ENCODE peak calls at places on chromosome 12, in eight cellular contexts. B is heart right ventricle; U is PC-3; C is suprapubic skin; H is ovary; M is CD4-positive, alpha-beta T cell; S is PC-9; A is RWPE1. N is an unnamed sample.

GRCh38 chr12:15522574-15523187 is 200.4 kb downstream of the PTPRO start:
- DNase-seq in B (no peak), U (peak), C (no peak), H (no peak), M (no peak), S (peak), A (peak), N (no peak)

GRCh38 chr12:94792690-94793089 is 142.3 kb upstream of the TMCC3 start:
- DNase-seq in B (no peak), U (no peak), C (no peak), H (peak), M (no peak), S (no peak), A (no peak), N (no peak)

GRCh38 chr12:15627995-15628945 is 160.9 kb downstream of the EPS8 start:
- DNase-seq in B (no peak), U (no peak), C (no peak), H (no peak), M (no peak), S (no peak), A (no peak), N (no peak)

GRCh38 chr12:107134558-107134957 is 41.2 kb upstream of the CRY1 start:
- DNase-seq in B (no peak), U (peak), C (no peak), H (no peak), M (peak), S (peak), A (no peak), N (no peak)

GRCh38 chr12:110281549-110282342 is 699 bp downstream of the ATP2A2 start:
- DNase-seq in B (peak), U (peak), C (peak), H (no peak), M (peak), S (peak), A (peak), N (no peak)

GRCh38 chr12:54349031-54349430 is 15.3 kb downstream of the GPR84 start:
- DNase-seq in B (no peak), U (no peak), C (no peak), H (no peak), M (no peak), S (no peak), A (no peak), N (no peak)

GRCh38 chr12:75208851-75209781 is 523 bp downstream of the KCNC2 start:
- DNase-seq in B (no peak), U (no peak), C (no peak), H (peak), M (no peak), S (no peak), A (peak), N (peak)

GRCh38 chr12:64412458-64412857 is 8.3 kb downstream of the XPOT start:
- DNase-seq in B (no peak), U (no peak), C (no peak), H (no peak), M (no peak), S (no peak), A (no peak), N (no peak)

GRCh38 chr12:43306066-43306465 is 245.9 kb downstream of the ADAMTS20 start:
- DNase-seq in B (no peak), U (peak), C (no peak), H (no peak), M (no peak), S (peak), A (peak), N (peak)

GRCh38 chr12:64566882-64567517 is 43.3 kb upstream of the RASSF3 start:
- DNase-seq in B (no peak), U (no peak), C (no peak), H (no peak), M (no peak), S (no peak), A (no peak), N (no peak)

GRCh38 chr12:71731439-71732356 is 23.0 kb upstream of the RAB21 start:
- DNase-seq in B (no peak), U (peak), C (no peak), H (no peak), M (no peak), S (no peak), A (no peak), N (no peak)

GRCh38 chr12:117100251-117100650 is 1.0 kb upstream of the TESC start:
- DNase-seq in B (no peak), U (peak), C (no peak), H (no peak), M (no peak), S (no peak), A (no peak), N (no peak)

GRCh38 chr12:17661250-17661649 is 428.7 kb downstream of the RERGL start:
- DNase-seq in B (no peak), U (peak), C (no peak), H (no peak), M (no peak), S (no peak), A (no peak), N (no peak)

DNA sequence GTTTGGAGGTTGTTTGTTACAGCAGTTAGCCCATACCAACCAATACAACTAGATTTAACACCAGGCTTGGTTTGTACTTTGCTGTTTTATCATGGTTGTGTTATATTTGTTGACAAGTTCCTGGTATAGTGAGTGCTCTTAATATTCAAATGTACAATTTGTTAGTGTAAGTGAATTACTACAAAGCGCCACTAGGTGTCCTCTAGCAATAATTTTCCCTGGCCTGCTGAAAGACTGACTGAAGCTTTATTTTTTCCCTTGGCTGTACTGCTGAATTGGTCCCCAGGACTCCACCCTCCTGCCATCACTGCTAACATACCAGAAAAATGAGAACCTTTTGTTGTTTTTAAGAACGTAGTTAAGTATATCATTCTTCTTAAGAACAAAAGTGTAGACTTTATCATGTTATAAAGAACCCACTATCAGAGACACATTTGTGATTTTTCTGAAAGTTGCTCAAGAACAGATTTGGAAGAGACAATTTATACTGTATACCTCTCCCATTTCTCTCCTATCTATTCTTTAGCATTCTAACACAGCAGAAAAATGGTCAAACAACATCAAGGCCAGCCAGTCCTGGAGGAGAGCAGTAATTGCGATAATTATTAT is 75.3 kb upstream of the FAR2 start:
- DNase-seq in B (no peak), U (peak), C (no peak), H (no peak), M (no peak), S (peak), A (peak), N (peak)
- H3K27ac ChIP-seq in B (no peak), U (peak), C (no peak), H (no peak), M (no peak), S (no peak), A (no peak), N (no peak)

DNA sequence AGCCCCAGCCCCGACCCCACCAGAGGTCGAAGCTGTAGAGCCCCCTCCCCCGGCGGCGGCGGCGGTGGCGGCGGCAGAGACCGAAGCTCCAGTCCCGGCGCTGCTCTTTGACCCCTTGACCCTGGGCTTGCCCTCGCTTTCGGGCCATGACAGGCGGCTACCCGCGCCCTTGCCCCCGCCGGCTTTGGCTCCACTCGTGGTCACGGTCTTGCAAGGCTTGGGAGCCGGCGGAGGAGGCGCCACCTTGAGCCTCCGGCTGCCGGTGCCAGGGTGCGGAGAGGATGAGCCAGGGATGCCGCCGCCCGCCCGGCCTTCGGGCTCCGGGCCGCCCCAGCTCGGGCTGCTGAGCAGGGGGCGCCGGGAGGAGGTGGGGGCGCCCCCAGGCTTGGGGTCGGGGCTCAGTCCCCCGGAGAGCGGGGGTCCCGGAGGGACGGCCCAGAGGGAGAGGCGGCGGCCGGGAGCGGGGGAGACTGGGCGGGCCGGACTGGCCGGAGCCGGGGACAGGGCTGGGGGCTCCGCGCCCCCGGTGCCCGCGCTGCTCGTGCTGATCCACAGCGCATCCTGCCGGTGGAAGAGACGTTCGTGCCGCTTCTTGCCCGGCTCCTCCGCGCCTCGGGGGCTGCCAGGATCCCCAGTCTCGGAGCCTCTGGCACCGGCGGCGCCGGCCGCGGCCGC is 938 bp downstream of the AGAP2 start:
- DNase-seq in B (no peak), U (no peak), C (peak), H (peak), M (no peak), S (no peak), A (no peak), N (no peak)
- TF ChIP-seq CTCF in B (peak), U (peak), C (peak), H (no peak), M (no peak), S (no peak), A (peak), N (peak)

GRCh38 chr12:6205761-6206160 is 5.6 kb downstream of the CD9 start:
- DNase-seq in B (no peak), U (no peak), C (no peak), H (no peak), M (no peak), S (peak), A (no peak), N (no peak)

GRCh38 chr12:6204533-6205143 is 4.4 kb downstream of the CD9 start:
- DNase-seq in B (no peak), U (no peak), C (no peak), H (no peak), M (no peak), S (peak), A (no peak), N (no peak)

GRCh38 chr12:6205144-6205539 is 4.9 kb downstream of the CD9 start:
- DNase-seq in B (peak), U (no peak), C (no peak), H (peak), M (no peak), S (peak), A (no peak), N (no peak)

GRCh38 chr12:6207254-6207942 is 7.2 kb downstream of the CD9 start:
- DNase-seq in B (no peak), U (no peak), C (no peak), H (no peak), M (no peak), S (peak), A (no peak), N (no peak)

DNA sequence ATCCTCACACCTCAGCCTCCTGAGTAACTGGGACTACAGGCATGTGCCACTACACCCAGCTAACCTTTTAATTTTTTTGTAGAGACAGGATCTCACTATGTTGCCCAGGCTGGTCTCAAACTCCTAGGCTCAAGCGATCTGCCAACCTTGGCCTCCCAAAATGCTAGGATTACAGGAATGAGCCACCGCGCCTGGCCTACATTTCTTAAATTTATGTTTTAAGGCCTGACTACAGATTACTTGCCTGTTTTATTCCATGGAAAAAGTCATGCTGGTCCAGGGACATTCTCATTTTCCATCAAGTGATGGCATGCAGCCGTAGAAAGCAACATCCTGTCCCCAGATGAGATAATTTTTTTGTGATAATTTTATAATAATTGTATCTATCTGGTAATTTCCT is 6.1 kb downstream of the CD9 start:
- DNase-seq in B (no peak), U (no peak), C (no peak), H (no peak), M (no peak), S (no peak), A (no peak), N (no peak)
- H3K27ac ChIP-seq in B (peak), U (no peak), C (peak), H (no peak), M (no peak), S (no peak), A (no peak), N (no peak)

GRCh38 chr12:91690521-91690920 is 455.1 kb downstream of the BTG1 start:
- DNase-seq in B (no peak), U (no peak), C (no peak), H (no peak), M (no peak), S (no peak), A (no peak), N (no peak)

DNA sequence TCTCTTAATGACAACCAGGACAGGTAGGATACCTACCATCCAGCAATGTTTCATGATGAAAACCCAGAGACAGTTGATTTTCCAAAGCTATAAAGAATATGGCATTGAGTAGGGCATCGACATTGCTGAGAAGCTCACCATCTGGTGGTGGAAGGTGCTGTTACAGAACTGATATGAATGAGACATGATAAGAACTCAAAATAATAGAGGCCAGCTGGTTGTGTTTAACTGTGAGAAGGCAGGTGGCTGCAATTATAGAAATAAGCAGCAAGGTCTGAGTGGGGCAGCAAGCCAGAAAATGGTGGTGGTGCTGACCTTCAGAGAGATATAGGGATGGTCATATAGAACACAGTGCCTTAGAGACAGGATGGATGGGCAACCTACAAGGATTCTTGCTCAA is 449.7 kb downstream of the BTG1 start:
- DNase-seq in B (no peak), U (no peak), C (no peak), H (no peak), M (no peak), S (no peak), A (no peak), N (no peak)
- TF ChIP-seq CTCF in B (no peak), U (peak), C (no peak), H (no peak), M (no peak), S (peak), A (no peak), N (no peak)

GRCh38 chr12:12845794-12846243 is 32.7 kb downstream of the DDX47 start:
- DNase-seq in B (no peak), U (no peak), C (no peak), H (no peak), M (no peak), S (no peak), A (no peak), N (no peak)
- H3K27ac ChIP-seq in B (no peak), U (peak), C (no peak), H (no peak), M (no peak), S (no peak), A (peak), N (no peak)